ENCODE peak calls at places on chromosomes 2 and 18, in eight cellular contexts. A is ovary, O is upper lobe of left lung, M is SK-N-SH, V is GM23338, H is coronary artery, J is neural progenitor cell, D is uterus. K is an unnamed sample.

GRCh38 chr2:54862229-54862628 is 138.8 kb downstream of the EML6 start:
- DNase-seq in M (no peak), D (no peak), H (no peak), A (no peak), J (no peak), V (no peak), O (no peak), K (no peak)

GRCh38 chr2:176297067-176297466 is 27.8 kb downstream of the MTX2 start:
- DNase-seq in M (peak), O (no peak), A (no peak), V (no peak), H (no peak), J (no peak), D (no peak), K (no peak)

GRCh38 chr2:197059498-197059897 is 133.0 kb upstream of the PGAP1 start:
- DNase-seq in A (no peak), M (peak), V (no peak), J (no peak), O (no peak), D (no peak), H (no peak), K (no peak)

GRCh38 chr2:58364098-58364497 is 123.0 kb upstream of the FANCL start:
- DNase-seq in O (no peak), A (no peak), V (no peak), H (no peak), M (no peak), J (no peak), D (no peak), K (no peak)

GRCh38 chr2:154402138-154402714 is 296.3 kb upstream of the KCNJ3 start:
- DNase-seq in O (no peak), J (peak), M (peak), A (no peak), V (peak), D (no peak), H (no peak), K (no peak)

GRCh38 chr2:224584111-224584764 is 925 bp downstream of the CUL3 start:
- DNase-seq in O (peak), A (peak), V (peak), H (no peak), M (peak), D (peak), J (peak), K (no peak)

GRCh38 chr2:226791487-226792081 is 8.0 kb downstream of the IRS1 start:
- DNase-seq in A (peak), M (peak), V (peak), J (peak), H (peak), O (peak), D (peak), K (no peak)

GRCh38 chr18:11052800-11053199 is 96.6 kb downstream of the PIEZO2 start:
- DNase-seq in J (no peak), O (no peak), D (no peak), V (no peak), A (no peak), M (no peak), H (no peak), K (no peak)

GRCh38 chr2:16181741-16182090 is 241.4 kb downstream of the MYCN start:
- DNase-seq in J (no peak), D (no peak), O (no peak), A (no peak), M (no peak), H (no peak), V (no peak), K (no peak)

GRCh38 chr18:22504665-22505064 is 87.0 kb upstream of the CTAGE1 start:
- DNase-seq in V (no peak), H (no peak), A (no peak), J (no peak), M (no peak), O (no peak), D (no peak), K (no peak)

GRCh38 chr18:36158261-36158867 is 28.7 kb downstream of the ELP2 start:
- DNase-seq in D (no peak), H (no peak), V (no peak), J (no peak), O (no peak), A (no peak), M (no peak), K (no peak)

GRCh38 chr2:105734762-105735538 is 9.8 kb upstream of the NCK2 start:
- DNase-seq in V (no peak), J (no peak), D (no peak), H (no peak), A (no peak), M (no peak), O (no peak), K (no peak)

DNA sequence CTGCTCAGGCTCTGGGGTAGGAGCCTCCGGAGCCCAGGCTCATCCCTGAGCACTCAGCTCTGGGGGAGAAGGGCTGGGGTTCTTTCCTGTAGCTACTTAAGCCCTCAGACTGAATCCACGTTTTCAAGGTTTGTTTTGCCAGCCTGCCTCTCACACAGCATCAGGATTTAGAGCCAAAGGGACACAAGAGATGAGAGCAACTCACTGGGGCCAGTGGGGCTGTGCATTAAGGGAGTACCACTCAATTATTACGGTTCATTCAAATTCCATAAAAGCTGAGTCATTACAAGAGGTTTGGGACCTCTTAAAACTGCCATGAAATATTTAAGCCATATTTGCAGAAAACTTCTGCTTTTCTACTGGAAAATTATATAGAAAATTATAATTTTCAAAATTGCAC is 17.1 kb upstream of the SNED1 start:
- DNase-seq in O (no peak), J (no peak), D (no peak), H (no peak), V (no peak), A (no peak), M (no peak), K (no peak)
- TF ChIP-seq CTCF in O (no peak), J (no peak), D (no peak), H (no peak), V (no peak), A (no peak), M (no peak), K (no peak)

DNA sequence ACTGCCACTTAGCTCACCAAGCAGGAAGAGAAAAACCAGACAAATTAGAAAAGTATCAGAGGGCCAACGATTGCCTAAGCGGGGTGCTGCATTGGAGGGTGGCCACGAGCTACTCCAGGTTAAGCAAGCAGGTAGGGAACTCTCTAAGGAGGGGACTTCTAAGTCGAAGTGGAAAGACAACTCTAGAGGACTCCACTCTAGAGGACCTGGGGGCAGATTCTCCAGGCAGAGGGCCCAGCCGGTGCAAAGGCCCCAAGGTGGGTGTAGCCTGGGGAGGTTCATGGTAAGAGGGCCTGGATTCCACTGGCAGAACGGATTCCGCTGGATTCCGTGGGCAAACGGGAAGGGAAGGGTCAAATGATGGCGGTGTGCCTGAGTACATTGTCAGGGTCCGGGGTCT is 12.7 kb downstream of the FBLN7 start:
- DNase-seq in V (no peak), H (peak), J (no peak), D (no peak), O (no peak), A (no peak), M (no peak), K (no peak)
- H3K27ac ChIP-seq in V (no peak), H (no peak), J (no peak), D (peak), O (no peak), A (no peak), M (peak), K (peak)

DNA sequence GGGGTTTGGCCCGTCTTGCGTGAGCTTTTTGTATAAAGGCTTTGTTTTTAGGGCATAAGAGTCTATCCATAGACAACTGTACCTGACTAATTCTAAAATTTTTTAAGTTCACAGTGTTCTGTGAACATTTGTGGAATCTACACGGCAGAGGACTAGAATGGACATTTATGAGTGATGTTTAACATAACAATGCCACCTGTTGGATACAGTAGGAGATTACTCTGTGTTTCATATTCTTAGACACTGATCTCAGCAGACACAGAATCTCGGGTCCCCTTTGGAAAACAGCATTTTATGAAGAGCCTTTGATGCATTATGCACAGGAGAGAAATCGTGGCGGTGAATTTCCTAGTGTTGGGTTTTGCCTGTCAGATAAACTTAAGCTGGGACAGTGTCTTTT is 752.2 kb downstream of the DPP10 start:
- DNase-seq in J (no peak), O (no peak), V (no peak), M (no peak), A (no peak), H (no peak), D (no peak), K (no peak)
- TF ChIP-seq CTCF in J (no peak), O (no peak), V (no peak), M (no peak), A (no peak), H (no peak), D (no peak), K (no peak)

DNA sequence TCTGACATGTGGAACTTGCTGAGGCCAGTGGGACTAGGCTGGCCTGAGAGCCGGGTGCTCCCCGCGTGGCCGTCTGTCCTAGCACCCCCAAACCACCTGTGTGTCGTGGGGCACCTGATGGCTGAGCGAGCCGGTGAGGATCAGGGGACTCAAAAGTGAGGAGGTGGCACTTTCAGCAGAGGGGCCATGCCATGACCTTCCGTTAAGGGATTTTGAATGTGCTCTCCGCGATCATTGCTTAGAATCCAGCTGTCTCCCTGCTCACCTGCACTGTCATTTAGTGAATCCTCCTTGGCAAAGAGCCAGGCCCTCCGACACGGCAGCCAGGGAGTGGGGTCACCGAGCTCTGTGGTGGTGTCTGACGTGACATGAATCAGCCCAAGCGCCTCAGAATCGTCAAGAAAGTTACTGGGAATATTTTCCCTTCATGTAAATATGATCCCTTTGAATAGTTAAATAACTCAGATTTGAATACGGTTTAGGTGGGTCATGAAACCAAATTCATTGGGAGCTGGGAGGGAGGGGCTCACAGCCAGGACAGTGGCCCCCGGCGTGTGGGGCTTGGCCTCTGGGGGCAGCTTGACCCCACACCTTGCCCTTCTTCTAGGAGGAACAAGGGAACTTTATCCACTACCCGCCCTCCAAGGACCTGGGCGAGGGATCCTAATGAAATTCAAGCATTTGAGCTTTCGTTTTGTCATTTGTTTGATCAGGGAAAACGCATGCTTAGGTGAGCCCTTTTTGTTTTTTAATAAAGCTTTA is 9.5 kb downstream of the NFATC1 start:
- DNase-seq in J (no peak), V (no peak), O (no peak), H (no peak), A (peak), D (no peak), M (no peak), K (no peak)
- H3K27ac ChIP-seq in J (no peak), V (no peak), O (peak), H (no peak), A (no peak), D (no peak), M (no peak), K (peak)

GRCh38 chr2:158845444-158845843 is 50.3 kb downstream of the DAPL1 start:
- DNase-seq in V (no peak), A (no peak), O (no peak), D (no peak), J (no peak), H (no peak), M (no peak), K (no peak)

GRCh38 chr2:158845869-158846268 is 50.8 kb downstream of the DAPL1 start:
- DNase-seq in D (no peak), O (no peak), J (peak), A (no peak), V (peak), H (no peak), M (peak), K (no peak)

GRCh38 chr2:158837645-158838044 is 42.5 kb downstream of the DAPL1 start:
- DNase-seq in V (no peak), H (no peak), A (no peak), O (no peak), J (no peak), D (no peak), M (no peak), K (no peak)

GRCh38 chr2:158841839-158842238 is 46.7 kb downstream of the DAPL1 start:
- DNase-seq in J (no peak), M (no peak), D (no peak), V (no peak), H (no peak), A (no peak), O (no peak), K (no peak)
- TF ChIP-seq CTCF in J (no peak), M (no peak), D (no peak), V (no peak), H (no peak), A (no peak), O (no peak), K (no peak)

DNA sequence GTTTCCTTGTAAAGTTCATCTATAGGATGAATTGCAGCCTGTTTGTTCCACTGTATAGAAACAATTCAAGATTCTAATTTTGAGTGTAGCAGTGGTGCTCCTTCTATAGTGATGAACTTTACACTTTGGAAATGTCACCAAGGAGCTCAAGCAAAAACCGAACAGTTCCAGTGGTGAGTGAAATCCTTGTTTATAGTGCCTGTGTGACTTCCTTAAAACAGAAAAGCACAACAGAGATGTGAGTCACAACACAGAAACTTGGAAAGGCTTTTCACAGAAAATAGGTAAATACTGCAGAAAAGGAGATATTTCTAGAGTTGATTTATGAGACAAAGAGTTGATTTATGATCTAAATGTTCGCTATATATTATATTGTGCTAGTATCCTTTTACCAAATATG is 482.0 kb downstream of the PTPRM start:
- DNase-seq in H (no peak), D (no peak), A (no peak), M (no peak), O (no peak), V (no peak), J (no peak), K (no peak)
- H3K27ac ChIP-seq in H (no peak), D (no peak), A (no peak), M (no peak), O (no peak), V (no peak), J (no peak), K (no peak)

DNA sequence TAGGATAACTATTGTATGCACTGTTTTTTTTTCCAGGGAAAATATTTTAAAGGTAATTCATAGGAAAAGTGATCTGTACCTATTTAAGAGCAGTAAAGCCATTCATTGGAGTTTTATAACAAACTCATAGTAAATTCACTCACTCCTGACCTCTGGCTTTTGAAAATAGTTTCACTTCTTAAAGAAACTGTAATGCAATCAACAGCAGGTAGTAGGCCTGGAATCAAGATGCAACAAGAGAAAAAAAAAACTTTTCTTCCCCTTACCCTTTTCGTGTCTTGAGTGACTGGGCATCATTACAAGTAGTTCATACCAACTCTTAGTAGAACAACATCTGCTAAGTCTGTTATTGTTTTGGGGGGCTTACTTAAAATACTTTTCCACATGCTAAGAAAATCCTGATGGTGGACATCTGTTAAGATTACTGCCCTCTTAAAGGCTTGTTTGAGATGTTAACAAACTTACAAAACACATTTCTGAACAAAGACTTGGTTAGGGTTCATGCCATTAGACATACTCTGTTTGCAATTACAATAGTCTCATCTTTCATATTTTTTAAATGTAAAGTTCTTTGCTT is 164.2 kb upstream of the FOSL2 start:
- DNase-seq in D (no peak), O (no peak), A (no peak), M (no peak), V (no peak), J (no peak), H (no peak), K (no peak)
- TF ChIP-seq CTCF in D (no peak), O (no peak), A (no peak), M (peak), V (peak), J (no peak), H (no peak), K (no peak)

GRCh38 chr18:78790960-78791359 is 188.7 kb upstream of the SALL3 start:
- DNase-seq in M (no peak), J (no peak), O (peak), A (no peak), V (no peak), D (no peak), H (no peak), K (no peak)

GRCh38 chr18:78792736-78793135 is 186.9 kb upstream of the SALL3 start:
- DNase-seq in A (no peak), M (no peak), D (no peak), O (no peak), V (no peak), H (no peak), J (no peak), K (no peak)

GRCh38 chr18:78794031-78794430 is 185.6 kb upstream of the SALL3 start:
- DNase-seq in A (no peak), O (no peak), J (no peak), V (no peak), D (no peak), M (no peak), H (no peak), K (no peak)

GRCh38 chr18:78792094-78792493 is 187.5 kb upstream of the SALL3 start:
- DNase-seq in A (no peak), J (no peak), H (no peak), V (no peak), D (no peak), M (no peak), O (no peak), K (no peak)

GRCh38 chr18:78793313-78793712 is 186.3 kb upstream of the SALL3 start:
- DNase-seq in H (no peak), O (no peak), D (no peak), A (no peak), V (no peak), J (no peak), M (no peak), K (no peak)
- H3K27ac ChIP-seq in H (no peak), O (no peak), D (no peak), A (no peak), V (no peak), J (no peak), M (no peak), K (no peak)

DNA sequence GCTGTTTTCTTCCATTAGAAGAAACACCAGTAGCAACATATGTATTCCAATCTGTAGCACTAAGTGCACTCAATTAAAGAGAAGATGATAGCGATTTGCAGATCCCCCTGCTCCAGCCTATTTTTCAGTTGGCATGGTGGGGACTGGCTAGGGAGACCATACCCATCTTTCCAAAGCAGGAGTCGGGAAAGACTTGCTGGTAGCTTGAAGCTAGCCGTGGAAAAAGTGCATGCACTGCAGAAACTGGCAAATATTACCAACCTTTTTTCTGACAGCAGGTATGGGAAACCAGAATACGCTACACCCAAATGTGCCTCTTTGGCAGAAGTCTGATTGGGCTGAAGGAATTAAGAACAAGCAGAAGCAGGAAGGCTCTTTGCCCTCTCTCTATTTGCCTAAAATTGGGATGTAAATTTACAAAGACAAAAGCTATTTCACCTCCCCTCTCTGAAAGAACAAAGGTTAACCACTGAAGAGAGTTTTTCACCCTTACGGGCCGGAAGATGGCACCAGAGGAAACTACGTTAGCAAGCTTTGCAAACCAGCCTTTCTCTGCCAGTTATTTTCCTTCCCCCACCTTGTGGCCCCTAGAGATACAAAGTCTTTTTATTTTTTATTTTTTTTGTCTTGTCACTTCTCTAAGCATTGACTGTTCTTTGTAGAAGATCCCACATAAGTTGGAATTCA is 273.1 kb downstream of the DLGAP1 start:
- DNase-seq in J (peak), D (no peak), V (peak), M (no peak), A (no peak), O (no peak), H (no peak), K (no peak)
- TF ChIP-seq CTCF in J (peak), D (no peak), V (peak), M (peak), A (no peak), O (no peak), H (no peak), K (no peak)

DNA sequence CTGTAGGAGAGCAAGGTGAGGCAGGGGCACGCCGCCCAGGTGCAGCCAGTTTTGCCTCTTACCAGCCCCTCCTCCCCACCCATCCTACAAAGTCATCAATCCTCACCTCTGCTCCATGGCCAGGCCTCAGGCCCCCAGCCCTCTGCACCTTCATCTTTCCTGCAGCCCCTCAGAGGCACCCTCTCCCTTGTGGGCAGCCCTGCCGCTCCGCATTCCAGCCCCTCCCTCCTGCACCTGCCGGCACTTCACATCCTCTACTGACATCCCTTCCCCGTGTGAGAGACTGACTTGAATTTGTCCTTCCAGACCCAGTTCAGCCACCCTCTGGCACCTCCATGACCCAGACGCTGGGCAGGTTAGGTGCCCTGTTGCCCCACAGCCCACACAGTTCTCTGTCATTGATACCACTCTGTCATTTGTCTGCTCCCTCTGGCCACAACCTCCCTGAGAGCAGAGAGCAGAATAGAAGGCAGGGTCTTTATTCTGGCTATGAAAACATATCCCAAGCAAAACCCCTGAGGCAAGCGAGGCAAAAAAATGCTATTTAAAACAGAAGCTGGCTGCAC is 26.1 kb downstream of the SDC1 start:
- DNase-seq in D (no peak), A (no peak), M (no peak), V (peak), H (no peak), O (no peak), J (no peak), K (no peak)
- H3K27ac ChIP-seq in D (no peak), A (no peak), M (no peak), V (no peak), H (no peak), O (peak), J (no peak), K (no peak)

K was measured in vagina.